ENCODE peak calls at places on chromosomes 2 and 18, in ten cellular contexts. F is activated CD4-positive, alpha-beta T cell treated with anti-CD3 and anti-CD28 coated beads for 48 hours; N is AG04450; L is body of pancreas; Q is nucleus accumbens; X is ureter; O is glomerular endothelial cell; C is GM23248; A is NCI-H1436 treated with DMSO at 0.1 percent for 48 hours; K is AG04449. U is an unnamed sample.

GRCh38 chr2:219249203-219249980 is 3.7 kb upstream of the TUBA4B start:
- DNase-seq in F (peak; percentile 51), N (peak; percentile 39), L (peak; percentile 93), Q (no peak), X (peak; percentile 90), O (peak; percentile 58), C (peak; percentile 92), A (no peak), K (no peak), U (no peak)

GRCh38 chr2:12607971-12608370 is 108.8 kb upstream of the TRIB2 start:
- DNase-seq in F (peak; percentile 28), N (no peak), L (no peak), Q (no peak), X (no peak), O (no peak), C (peak; percentile 36), A (no peak), K (no peak), U (no peak)

GRCh38 chr18:8686556-8686955 is 18.8 kb upstream of the MTCL1 start:
- DNase-seq in F (no peak), N (no peak), L (no peak), Q (no peak), X (peak; percentile 29), O (no peak), C (no peak), A (peak; percentile 46), K (no peak), U (no peak)

GRCh38 chr2:67663776-67664175 is 266.6 kb downstream of the ETAA1 start:
- DNase-seq in F (no peak), N (no peak), L (no peak), Q (no peak), X (no peak), O (no peak), C (no peak), A (no peak), K (no peak), U (no peak)

GRCh38 chr2:32902174-32902573 is 44.6 kb upstream of the LTBP1 start:
- DNase-seq in F (no peak), N (no peak), L (no peak), Q (no peak), X (no peak), O (no peak), C (no peak), A (no peak), K (no peak), U (no peak)

GRCh38 chr2:237894396-237894979 is 35.1 kb downstream of the RAMP1 start:
- DNase-seq in F (no peak), N (no peak), L (peak; percentile 9), Q (no peak), X (no peak), O (no peak), C (no peak), A (no peak), K (no peak), U (no peak)

GRCh38 chr2:100898035-100898689 is 78.2 kb downstream of the NPAS2 start:
- DNase-seq in F (no peak), N (no peak), L (no peak), Q (no peak), X (no peak), O (no peak), C (no peak), A (no peak), K (no peak), U (no peak)

GRCh38 chr2:174191342-174191886 is 56.9 kb downstream of the OLA1 start:
- DNase-seq in F (no peak), N (no peak), L (no peak), Q (no peak), X (no peak), O (no peak), C (no peak), A (no peak), K (no peak), U (no peak)

GRCh38 chr2:44560352-44560751 is 198.6 kb downstream of the CAMKMT start:
- DNase-seq in F (peak; percentile 33), N (no peak), L (no peak), Q (no peak), X (no peak), O (no peak), C (peak; percentile 8), A (no peak), K (no peak), U (no peak)

GRCh38 chr18:49869354-49869753 is 56.0 kb upstream of the ACAA2 start:
- DNase-seq in F (no peak), N (no peak), L (no peak), Q (no peak), X (no peak), O (no peak), C (no peak), A (no peak), K (no peak), U (no peak)

GRCh38 chr2:171479154-171479814 is 43.0 kb upstream of the CYBRD1 start:
- DNase-seq in F (no peak), N (no peak), L (no peak), Q (no peak), X (no peak), O (no peak), C (no peak), A (no peak), K (no peak), U (no peak)

GRCh38 chr2:239688840-239689239 is 288.0 kb upstream of the HDAC4 start:
- DNase-seq in F (no peak), N (no peak), L (no peak), Q (no peak), X (no peak), O (no peak), C (no peak), A (no peak), K (no peak), U (no peak)

GRCh38 chr18:9422816-9423519 is 52.3 kb upstream of the RALBP1 start:
- DNase-seq in F (no peak), N (no peak), L (no peak), Q (no peak), X (peak; percentile 85), O (no peak), C (no peak), A (no peak), K (no peak), U (no peak)

GRCh38 chr2:196068271-196069209 is at the start of gene DNAH7:
- DNase-seq in F (peak; percentile 95), N (peak; percentile 58), L (peak; percentile 94), Q (peak; percentile 47), X (peak; percentile 91), O (no peak), C (peak; percentile 98), A (peak; percentile 12), K (no peak), U (no peak)

GRCh38 chr2:42722328-42723190 is 41.4 kb downstream of the OXER1 start:
- DNase-seq in F (peak; percentile 55), N (peak; percentile 42), L (peak; percentile 81), Q (no peak), X (no peak), O (peak; percentile 29), C (peak; percentile 97), A (no peak), K (peak; percentile 86), U (no peak)

GRCh38 chr18:9943311-9943710 is 29.5 kb downstream of the VAPA start:
- DNase-seq in F (no peak), N (no peak), L (no peak), Q (no peak), X (no peak), O (no peak), C (no peak), A (no peak), K (no peak), U (no peak)

GRCh38 chr2:72131371-72131891 is 16.2 kb downstream of the CYP26B1 start:
- DNase-seq in F (no peak), N (no peak), L (no peak), Q (no peak), X (peak; percentile 34), O (no peak), C (no peak), A (no peak), K (no peak), U (no peak)

GRCh38 chr18:47912343-47912742 is 18.1 kb downstream of the SMAD2 start:
- DNase-seq in F (peak; percentile 34), N (no peak), L (no peak), Q (no peak), X (no peak), O (no peak), C (no peak), A (no peak), K (no peak), U (no peak)

GRCh38 chr18:48910972-48911545 is 39.7 kb downstream of the SMAD7 start:
- DNase-seq in F (no peak), N (no peak), L (no peak), Q (no peak), X (no peak), O (no peak), C (no peak), A (no peak), K (no peak), U (no peak)

GRCh38 chr2:145068509-145068908 is 548.6 kb upstream of the ZEB2 start:
- DNase-seq in F (no peak), N (no peak), L (no peak), Q (no peak), X (no peak), O (no peak), C (no peak), A (no peak), K (no peak), U (no peak)

U was measured in HS-27A.